ENCODE peak calls at places on chromosomes 3 and 15, in four cellular contexts. One of them, this sample, is unnamed. For H3K9me3 and H3K4me1, the result is how much of the 10 kb centered on the place peaks cover.

GRCh38 chr15:76866716-76867321 is 38.3 kb downstream of the SCAPER start:
- DNase-seq in colonic mucosa: no peak
- DNase-seq in spleen: no peak
- DNase-seq in K562: no peak
- DNase-seq in this sample: no peak

GRCh38 chr15:84909029-84909428 is 24.6 kb downstream of the SLC28A1 start:
- DNase-seq in colonic mucosa: no peak
- DNase-seq in spleen: no peak
- DNase-seq in K562: no peak
- DNase-seq in this sample: no peak

GRCh38 chr3:9749333-9749662 is 454 bp upstream of the OGG1 start:
- DNase-seq in colonic mucosa: no peak
- DNase-seq in spleen: no peak
- DNase-seq in K562: no peak
- DNase-seq in this sample: no peak

GRCh38 chr15:81293728-81294500 is 30.0 kb downstream of the STARD5 start:
- DNase-seq in colonic mucosa: no peak
- DNase-seq in spleen: peak
- DNase-seq in K562: no peak
- DNase-seq in this sample: peak

GRCh38 chr15:29086001-29086400 is 183.6 kb downstream of the NSMCE3 start:
- DNase-seq in colonic mucosa: no peak
- DNase-seq in spleen: peak
- DNase-seq in K562: no peak
- DNase-seq in this sample: no peak

GRCh38 chr3:104669083-104669482 is 697.6 kb upstream of the ALCAM start:
- DNase-seq in colonic mucosa: no peak
- DNase-seq in spleen: no peak
- DNase-seq in K562: no peak
- DNase-seq in this sample: no peak

GRCh38 chr3:179037361-179037760 is 34.2 kb downstream of the ZMAT3 start:
- DNase-seq in colonic mucosa: peak
- DNase-seq in spleen: peak
- DNase-seq in K562: no peak
- DNase-seq in this sample: peak

GRCh38 chr3:66778107-66778506 is 220.0 kb upstream of the KBTBD8 start:
- DNase-seq in colonic mucosa: no peak
- DNase-seq in spleen: no peak
- DNase-seq in K562: no peak
- DNase-seq in this sample: no peak

GRCh38 chr3:39291903-39292329 is 12.1 kb upstream of the CX3CR1 start:
- DNase-seq in colonic mucosa: peak
- DNase-seq in spleen: peak
- DNase-seq in K562: peak
- DNase-seq in this sample: peak

GRCh38 chr15:39919740-39920509 is at the start of gene GPR176:
- DNase-seq in colonic mucosa: peak
- DNase-seq in spleen: peak
- DNase-seq in K562: no peak
- DNase-seq in this sample: peak

GRCh38 chr3:122754867-122755835 is 38.5 kb downstream of the HSPBAP1 start:
- DNase-seq in colonic mucosa: peak
- DNase-seq in spleen: no peak
- DNase-seq in K562: peak
- DNase-seq in this sample: no peak

GRCh38 chr3:156143136-156143535 is 22.8 kb downstream of the KCNAB1 start:
- DNase-seq in colonic mucosa: no peak
- DNase-seq in spleen: no peak
- DNase-seq in K562: no peak
- DNase-seq in this sample: no peak

GRCh38 chr3:106198828-106199194 is 330.0 kb upstream of the CBLB start:
- DNase-seq in colonic mucosa: no peak
- DNase-seq in spleen: no peak
- DNase-seq in K562: no peak
- DNase-seq in this sample: no peak

GRCh38 chr3:123521179-123521969 is 63.5 kb downstream of the HACD2 start:
- DNase-seq in colonic mucosa: no peak
- DNase-seq in spleen: no peak
- DNase-seq in K562: no peak
- DNase-seq in this sample: no peak

GRCh38 chr15:70799667-70800450 is 36.5 kb upstream of the UACA start:
- DNase-seq in colonic mucosa: no peak
- DNase-seq in spleen: no peak
- DNase-seq in K562: no peak
- DNase-seq in this sample: no peak

GRCh38 chr3:173733029-173733652 is 335.6 kb downstream of the NLGN1 start:
- DNase-seq in colonic mucosa: no peak
- DNase-seq in spleen: no peak
- DNase-seq in K562: no peak
- DNase-seq in this sample: no peak

DNA sequence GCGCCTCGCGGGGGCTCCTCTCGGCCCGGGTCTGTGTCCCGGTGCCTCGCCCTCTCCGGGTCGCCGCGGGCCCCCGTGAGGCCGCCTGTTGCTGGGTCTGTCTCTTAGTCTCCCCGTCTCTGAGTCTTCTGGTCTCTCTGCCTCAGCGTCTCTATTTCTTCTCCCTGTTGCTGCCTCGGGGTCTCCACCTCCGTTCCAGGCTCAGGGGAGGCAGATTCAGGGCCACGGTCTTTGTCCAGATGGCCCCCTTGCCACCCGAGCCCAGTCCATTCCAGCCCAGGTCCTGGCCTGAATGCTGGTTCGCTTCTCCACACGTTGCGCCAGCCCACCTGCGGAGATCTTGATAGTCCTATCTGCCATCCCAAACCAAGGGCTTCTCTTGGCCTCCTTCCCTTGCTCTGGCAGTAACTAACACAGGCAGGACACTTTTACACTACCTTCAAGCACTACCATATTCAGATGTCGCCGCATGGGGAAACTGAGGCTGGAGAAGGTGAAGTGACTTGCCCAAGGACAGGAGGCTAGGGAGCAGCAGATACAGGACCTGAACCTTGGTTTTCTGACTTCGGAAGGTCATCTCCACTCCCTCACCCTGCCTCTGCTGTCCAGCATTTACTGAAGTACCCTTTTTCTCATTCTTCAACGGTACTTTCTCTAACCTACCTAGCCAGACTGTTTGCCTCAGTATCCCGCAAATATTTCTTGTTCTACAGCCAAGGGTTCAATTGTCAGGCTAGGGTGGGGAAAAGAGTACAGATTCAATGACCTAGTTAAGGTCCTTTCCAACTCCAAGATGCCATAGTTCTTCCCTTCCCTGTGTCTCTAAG is 616 bp upstream of the IGDCC4 start:
- DNase-seq in colonic mucosa: no peak
- DNase-seq in spleen: no peak
- DNase-seq in K562: peak
- DNase-seq in this sample: no peak
- H3K4me3 ChIP-seq in colonic mucosa: no peak
- H3K4me3 ChIP-seq in spleen: no peak
- H3K4me3 ChIP-seq in K562: peak
- H3K4me3 ChIP-seq in this sample: peak

GRCh38 chr15:24971052-24971451 is 16.3 kb downstream of the SNRPN start:
- DNase-seq in colonic mucosa: no peak
- DNase-seq in spleen: no peak
- DNase-seq in K562: no peak
- DNase-seq in this sample: no peak

GRCh38 chr15:24977686-24978085 is 22.9 kb downstream of the SNRPN start:
- DNase-seq in colonic mucosa: no peak
- DNase-seq in spleen: no peak
- DNase-seq in K562: no peak
- DNase-seq in this sample: no peak

GRCh38 chr15:24966364-24967103 is 11.7 kb downstream of the SNRPN start:
- DNase-seq in colonic mucosa: no peak
- DNase-seq in spleen: no peak
- DNase-seq in K562: no peak
- DNase-seq in this sample: no peak

GRCh38 chr15:24976932-24977331 is 22.1 kb downstream of the SNRPN start:
- DNase-seq in colonic mucosa: no peak
- DNase-seq in spleen: no peak
- DNase-seq in K562: no peak
- DNase-seq in this sample: no peak

GRCh38 chr15:24971772-24972171 is 17.0 kb downstream of the SNRPN start:
- DNase-seq in colonic mucosa: no peak
- DNase-seq in spleen: no peak
- DNase-seq in K562: no peak
- DNase-seq in this sample: no peak
- H3K9me3 ChIP-seq in colonic mucosa: under half
- H3K9me3 ChIP-seq in spleen: half or more
- H3K9me3 ChIP-seq in K562: under half
- H3K9me3 ChIP-seq in this sample: under half

DNA sequence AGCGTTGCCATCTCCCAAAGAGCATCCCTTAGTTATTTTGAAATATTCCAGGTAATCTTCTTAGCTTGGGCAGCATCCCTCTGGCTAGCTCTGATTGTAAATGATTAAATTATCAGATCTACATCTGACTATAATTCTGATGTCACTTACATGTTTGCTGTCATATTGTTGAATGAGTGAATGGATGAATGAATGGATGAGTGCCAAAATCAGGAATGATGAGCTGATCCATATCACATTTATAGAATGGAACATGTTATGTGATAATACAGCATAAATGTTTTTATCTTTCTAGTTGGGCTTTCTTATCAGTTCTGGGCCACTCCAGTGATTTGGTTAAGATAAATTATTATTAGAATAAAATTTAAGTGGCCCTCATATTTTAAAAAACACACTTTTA is 14.0 kb downstream of the FAN1 start:
- DNase-seq in colonic mucosa: no peak
- DNase-seq in spleen: no peak
- DNase-seq in K562: no peak
- DNase-seq in this sample: no peak
- H3K4me1 ChIP-seq in colonic mucosa: under half
- H3K4me1 ChIP-seq in spleen: under half
- H3K4me1 ChIP-seq in K562: under half
- H3K4me1 ChIP-seq in this sample: under half

DNA sequence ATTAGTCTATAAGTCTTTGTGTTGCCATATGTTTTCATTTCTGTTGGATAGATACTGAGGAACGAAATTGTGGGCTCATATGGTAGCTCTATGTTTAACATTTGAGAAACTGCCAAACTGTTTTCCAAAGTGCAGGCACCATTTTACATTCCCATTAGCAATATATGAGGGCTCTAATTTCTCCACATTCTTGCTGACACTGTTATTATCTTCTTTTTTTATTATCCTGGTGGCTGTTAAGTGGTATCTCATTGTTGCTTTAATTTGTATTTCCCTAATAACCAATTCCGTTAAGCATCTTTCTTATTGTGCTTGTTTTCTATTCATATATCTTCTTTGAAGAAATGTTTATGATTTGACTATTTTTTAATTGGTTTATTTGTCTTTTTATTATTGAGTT is 1.9 kb upstream of the PIK3R4 start:
- DNase-seq in colonic mucosa: no peak
- DNase-seq in spleen: no peak
- DNase-seq in K562: no peak
- DNase-seq in this sample: no peak
- H3K4me3 ChIP-seq in colonic mucosa: no peak
- H3K4me3 ChIP-seq in spleen: no peak
- H3K4me3 ChIP-seq in K562: peak
- H3K4me3 ChIP-seq in this sample: no peak

DNA sequence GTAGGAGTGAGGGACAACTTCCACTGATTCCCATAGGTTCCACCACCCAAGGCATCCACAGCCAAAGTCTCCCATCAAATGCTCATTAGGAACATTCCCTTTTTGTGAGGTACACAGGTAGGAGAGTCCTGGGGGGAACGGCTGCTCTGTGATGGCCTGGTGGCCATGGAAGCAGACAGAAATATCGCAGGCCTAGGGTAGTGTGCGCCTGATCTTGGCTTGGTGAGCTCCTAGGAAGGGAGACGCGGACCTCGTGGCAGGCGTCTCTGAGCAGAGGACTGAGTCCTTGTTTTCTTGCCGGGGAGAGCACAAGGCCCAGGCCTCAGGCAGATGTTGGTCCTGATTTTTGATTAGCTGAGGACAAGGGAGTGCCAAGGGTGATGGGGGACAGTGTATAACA is 99.5 kb downstream of the SNRPN start:
- DNase-seq in colonic mucosa: no peak
- DNase-seq in spleen: peak
- DNase-seq in K562: no peak
- DNase-seq in this sample: no peak
- H3K9me3 ChIP-seq in colonic mucosa: under half
- H3K9me3 ChIP-seq in spleen: half or more
- H3K9me3 ChIP-seq in K562: under half
- H3K9me3 ChIP-seq in this sample: under half

GRCh38 chr15:98824595-98824994 is 176.3 kb downstream of the IGF1R start:
- DNase-seq in colonic mucosa: no peak
- DNase-seq in spleen: no peak
- DNase-seq in K562: no peak
- DNase-seq in this sample: no peak
- H3K4me1 ChIP-seq in colonic mucosa: under half
- H3K4me1 ChIP-seq in spleen: under half
- H3K4me1 ChIP-seq in K562: under half
- H3K4me1 ChIP-seq in this sample: under half

GRCh38 chr3:50164056-50164455 is 8.9 kb downstream of the SEMA3F start:
- DNase-seq in colonic mucosa: peak
- DNase-seq in spleen: no peak
- DNase-seq in K562: no peak
- DNase-seq in this sample: no peak
- H3K4me3 ChIP-seq in colonic mucosa: no peak
- H3K4me3 ChIP-seq in spleen: no peak
- H3K4me3 ChIP-seq in K562: no peak
- H3K4me3 ChIP-seq in this sample: no peak

DNA sequence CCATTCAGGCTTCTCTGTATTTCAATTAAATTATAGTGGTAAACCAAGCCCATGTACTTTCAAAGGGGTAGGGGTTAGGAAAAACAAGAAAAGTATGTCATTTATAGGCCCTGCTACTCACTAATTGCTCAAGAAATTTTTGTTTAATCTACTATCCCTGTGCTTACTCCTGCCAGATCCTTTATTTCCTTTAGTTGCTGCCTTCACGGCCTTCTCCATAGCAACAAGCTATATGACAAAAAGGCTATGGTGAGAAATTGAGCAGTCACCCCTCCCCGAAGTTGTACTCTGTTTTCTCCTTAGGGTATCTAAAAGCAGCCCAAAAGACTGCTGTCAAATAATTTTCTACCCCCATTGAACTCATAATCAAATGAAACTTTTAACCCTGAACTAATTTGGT is 139.3 kb downstream of the RBPMS2 start:
- DNase-seq in colonic mucosa: no peak
- DNase-seq in spleen: no peak
- DNase-seq in K562: no peak
- DNase-seq in this sample: no peak
- H3K9me3 ChIP-seq in colonic mucosa: under half
- H3K9me3 ChIP-seq in spleen: under half
- H3K9me3 ChIP-seq in K562: under half
- H3K9me3 ChIP-seq in this sample: under half

This sample was measured in Peyer's patch.